ENCODE peak calls at places on chromosomes 12 and 14, in four cellular contexts. One of them, this sample, is unnamed. For H3K4me1, the result is how much of the 10 kb centered on the place peaks cover.

GRCh38 chr12:127383281-127383680 is 883.7 kb upstream of the TMEM132C start:
- DNase-seq in heart left ventricle: no peak
- DNase-seq in right lobe of liver: no peak
- DNase-seq in tibial nerve: no peak
- DNase-seq in this sample: no peak

GRCh38 chr12:12156116-12156515 is 85.4 kb downstream of the BCL2L14 start:
- DNase-seq in heart left ventricle: no peak
- DNase-seq in right lobe of liver: no peak
- DNase-seq in tibial nerve: no peak
- DNase-seq in this sample: no peak

GRCh38 chr12:99281277-99281676 is 366.3 kb upstream of the GARIN6 start:
- DNase-seq in heart left ventricle: no peak
- DNase-seq in tibial nerve: no peak
- DNase-seq in right lobe of liver: no peak
- DNase-seq in this sample: no peak

GRCh38 chr12:92070864-92071445 is 74.7 kb downstream of the BTG1 start:
- DNase-seq in tibial nerve: no peak
- DNase-seq in heart left ventricle: no peak
- DNase-seq in right lobe of liver: no peak
- DNase-seq in this sample: no peak

GRCh38 chr12:5039815-5040214 is 3.9 kb upstream of the KCNA5 start:
- DNase-seq in tibial nerve: no peak
- DNase-seq in right lobe of liver: no peak
- DNase-seq in heart left ventricle: no peak
- DNase-seq in this sample: no peak

GRCh38 chr14:24279301-24280186 is 8.1 kb upstream of the RABGGTA start:
- DNase-seq in heart left ventricle: peak
- DNase-seq in right lobe of liver: no peak
- DNase-seq in tibial nerve: no peak
- DNase-seq in this sample: no peak

GRCh38 chr12:1093166-1093751 is 102.2 kb downstream of the ERC1 start:
- DNase-seq in right lobe of liver: no peak
- DNase-seq in heart left ventricle: peak
- DNase-seq in tibial nerve: no peak
- DNase-seq in this sample: peak

GRCh38 chr12:120282229-120282628 is 9.5 kb downstream of the RNU4-2 start:
- DNase-seq in right lobe of liver: no peak
- DNase-seq in heart left ventricle: no peak
- DNase-seq in tibial nerve: no peak
- DNase-seq in this sample: no peak

GRCh38 chr14:23665302-23666016 is 29.3 kb downstream of the DHRS2 start:
- DNase-seq in right lobe of liver: no peak
- DNase-seq in tibial nerve: no peak
- DNase-seq in heart left ventricle: no peak
- DNase-seq in this sample: no peak

GRCh38 chr12:20646239-20646827 is 48.8 kb upstream of the SLCO1C1 start:
- DNase-seq in heart left ventricle: no peak
- DNase-seq in right lobe of liver: no peak
- DNase-seq in tibial nerve: no peak
- DNase-seq in this sample: no peak

GRCh38 chr12:112638420-112638819 is 153.1 kb upstream of the RPH3A start:
- DNase-seq in right lobe of liver: no peak
- DNase-seq in heart left ventricle: no peak
- DNase-seq in tibial nerve: no peak
- DNase-seq in this sample: no peak

GRCh38 chr12:130031571-130032189 is 127.9 kb upstream of the TMEM132D start:
- DNase-seq in heart left ventricle: no peak
- DNase-seq in right lobe of liver: no peak
- DNase-seq in tibial nerve: no peak
- DNase-seq in this sample: no peak

DNA sequence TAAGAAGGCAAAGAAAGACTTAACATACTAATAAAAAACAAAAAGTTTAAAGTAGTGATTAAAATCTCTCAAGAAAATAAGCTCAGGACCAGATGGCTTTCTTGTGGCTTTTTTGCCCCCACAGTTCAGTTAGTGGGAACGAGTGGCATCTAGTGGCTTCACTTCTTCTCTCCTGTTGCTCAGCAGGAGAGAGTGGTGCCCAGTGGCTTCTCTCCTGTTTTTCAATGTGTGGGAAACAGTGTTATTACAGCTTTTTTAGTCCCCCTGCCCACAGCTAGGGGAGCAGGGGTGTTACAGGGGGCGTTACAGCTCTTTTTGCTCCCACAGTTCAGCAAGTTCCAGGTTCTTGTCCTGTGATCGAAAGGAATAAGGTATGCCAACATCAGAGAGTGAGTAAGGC is 135.2 kb downstream of the RERGL start:
- DNase-seq in right lobe of liver: no peak
- DNase-seq in tibial nerve: no peak
- DNase-seq in heart left ventricle: no peak
- DNase-seq in this sample: no peak
- TF ChIP-seq CTCF in right lobe of liver: no peak
- TF ChIP-seq CTCF in tibial nerve: no peak
- TF ChIP-seq CTCF in heart left ventricle: no peak
- TF ChIP-seq CTCF in this sample: no peak

DNA sequence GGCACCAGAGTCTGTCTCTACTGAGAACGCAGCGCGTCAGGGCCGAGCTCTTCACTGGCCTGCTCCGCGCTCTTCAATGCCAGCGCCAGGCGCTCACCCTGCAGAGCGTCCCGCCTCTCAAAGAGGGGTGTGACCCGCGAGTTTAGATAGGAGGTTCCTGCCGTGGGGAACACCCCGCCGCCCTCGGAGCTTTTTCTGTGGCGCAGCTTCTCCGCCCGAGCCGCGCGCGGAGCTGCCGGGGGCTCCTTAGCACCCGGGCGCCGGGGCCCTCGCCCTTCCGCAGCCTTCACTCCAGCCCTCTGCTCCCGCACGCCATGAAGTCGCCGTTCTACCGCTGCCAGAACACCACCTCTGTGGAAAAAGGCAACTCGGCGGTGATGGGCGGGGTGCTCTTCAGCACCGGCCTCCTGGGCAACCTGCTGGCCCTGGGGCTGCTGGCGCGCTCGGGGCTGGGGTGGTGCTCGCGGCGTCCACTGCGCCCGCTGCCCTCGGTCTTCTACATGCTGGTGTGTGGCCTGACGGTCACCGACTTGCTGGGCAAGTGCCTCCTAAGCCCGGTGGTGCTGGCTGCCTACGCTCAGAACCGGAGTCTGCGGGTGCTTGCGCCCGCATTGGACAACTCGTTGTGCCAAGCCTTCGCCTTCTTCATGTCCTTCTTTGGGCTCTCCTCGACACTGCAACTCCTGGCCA is at the start of gene PTGDR:
- DNase-seq in right lobe of liver: peak
- DNase-seq in heart left ventricle: peak
- DNase-seq in tibial nerve: no peak
- DNase-seq in this sample: no peak
- TF ChIP-seq POLR2A in right lobe of liver: no peak
- TF ChIP-seq POLR2A in heart left ventricle: no peak
- TF ChIP-seq POLR2A in tibial nerve: no peak
- TF ChIP-seq POLR2A in this sample: no peak

GRCh38 chr14:94031161-94031875 is 5.2 kb downstream of the OTUB2 start:
- DNase-seq in heart left ventricle: no peak
- DNase-seq in right lobe of liver: no peak
- DNase-seq in tibial nerve: no peak
- DNase-seq in this sample: no peak
- H3K4me1 ChIP-seq in heart left ventricle: under half
- H3K4me1 ChIP-seq in right lobe of liver: under half
- H3K4me1 ChIP-seq in tibial nerve: under half
- H3K4me1 ChIP-seq in this sample: under half

DNA sequence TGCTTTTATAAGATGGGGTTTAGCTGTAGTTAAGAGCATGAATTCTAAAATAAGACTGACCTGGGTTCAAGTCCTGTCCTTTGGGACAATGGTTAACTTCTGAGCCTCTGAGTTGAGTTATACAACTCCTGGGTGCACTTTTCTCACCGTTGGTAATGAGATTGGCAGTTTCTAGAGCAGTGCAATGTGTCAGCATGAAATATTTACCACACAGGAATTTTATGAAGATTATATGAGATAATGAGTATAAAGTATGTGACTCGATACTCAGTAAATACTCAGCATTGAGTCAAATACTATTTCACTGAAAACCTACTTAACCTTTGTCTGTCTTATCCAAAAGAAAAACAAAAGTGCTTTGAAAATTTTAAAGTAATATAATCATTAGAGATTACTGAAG is 214.2 kb downstream of the CPNE8 start:
- DNase-seq in right lobe of liver: no peak
- DNase-seq in heart left ventricle: no peak
- DNase-seq in tibial nerve: no peak
- DNase-seq in this sample: no peak
- TF ChIP-seq CTCF in right lobe of liver: no peak
- TF ChIP-seq CTCF in heart left ventricle: no peak
- TF ChIP-seq CTCF in tibial nerve: no peak
- TF ChIP-seq CTCF in this sample: no peak

DNA sequence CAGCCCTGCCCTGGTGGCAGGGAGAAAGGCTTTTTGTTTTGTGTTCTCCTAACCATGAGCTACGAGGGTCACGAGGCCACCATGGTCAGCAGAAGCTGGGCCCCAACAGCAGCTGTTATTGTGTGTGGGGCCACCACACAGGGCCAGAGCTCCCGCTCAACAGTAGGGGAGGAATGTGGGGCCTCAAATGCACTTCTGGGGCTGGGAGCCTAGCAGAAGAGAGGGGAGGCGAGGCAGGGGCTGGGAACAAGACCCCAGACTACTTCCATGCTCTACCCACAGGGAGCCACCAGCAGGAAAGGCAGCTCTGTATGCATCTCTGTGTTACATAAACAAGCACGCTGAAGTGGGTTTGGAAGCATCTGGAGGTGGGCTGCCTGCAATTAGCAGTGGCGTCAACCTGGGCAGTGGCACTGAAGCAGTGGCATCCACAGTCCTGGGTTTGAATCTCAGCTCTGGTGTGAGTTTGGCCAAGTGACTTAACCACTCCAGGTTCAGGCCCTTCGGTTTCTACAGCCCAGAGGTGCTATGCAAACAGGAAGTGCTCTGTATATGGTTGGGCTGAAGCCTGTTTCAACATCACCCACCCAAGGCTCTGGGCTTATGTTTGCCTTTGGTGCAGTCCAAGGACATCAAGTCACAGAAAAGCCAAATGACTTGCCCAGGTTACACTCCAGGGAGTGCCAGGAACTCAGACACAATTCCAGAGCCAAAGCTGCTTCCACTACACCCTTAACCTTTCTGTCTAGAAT is 16.2 kb downstream of the GLTP start:
- DNase-seq in heart left ventricle: no peak
- DNase-seq in tibial nerve: no peak
- DNase-seq in right lobe of liver: peak
- DNase-seq in this sample: peak
- TF ChIP-seq POLR2A in heart left ventricle: no peak
- TF ChIP-seq POLR2A in tibial nerve: no peak
- TF ChIP-seq POLR2A in right lobe of liver: no peak
- TF ChIP-seq POLR2A in this sample: no peak

GRCh38 chr14:91252901-91253794 is 8.6 kb upstream of the GPR68 start:
- DNase-seq in heart left ventricle: peak
- DNase-seq in tibial nerve: no peak
- DNase-seq in right lobe of liver: no peak
- DNase-seq in this sample: peak

GRCh38 chr14:91253795-91254323 is 9.4 kb upstream of the GPR68 start:
- DNase-seq in right lobe of liver: no peak
- DNase-seq in tibial nerve: no peak
- DNase-seq in heart left ventricle: no peak
- DNase-seq in this sample: no peak

GRCh38 chr14:91246051-91246852 is 1.7 kb upstream of the GPR68 start:
- DNase-seq in tibial nerve: no peak
- DNase-seq in heart left ventricle: no peak
- DNase-seq in right lobe of liver: no peak
- DNase-seq in this sample: no peak

GRCh38 chr14:91250912-91251311 is 6.4 kb upstream of the GPR68 start:
- DNase-seq in tibial nerve: no peak
- DNase-seq in heart left ventricle: no peak
- DNase-seq in right lobe of liver: no peak
- DNase-seq in this sample: no peak

GRCh38 chr14:91249841-91250616 is 5.5 kb upstream of the GPR68 start:
- DNase-seq in right lobe of liver: no peak
- DNase-seq in heart left ventricle: no peak
- DNase-seq in tibial nerve: no peak
- DNase-seq in this sample: no peak
- H3K4me1 ChIP-seq in right lobe of liver: under half
- H3K4me1 ChIP-seq in heart left ventricle: half or more
- H3K4me1 ChIP-seq in tibial nerve: under half
- H3K4me1 ChIP-seq in this sample: under half

DNA sequence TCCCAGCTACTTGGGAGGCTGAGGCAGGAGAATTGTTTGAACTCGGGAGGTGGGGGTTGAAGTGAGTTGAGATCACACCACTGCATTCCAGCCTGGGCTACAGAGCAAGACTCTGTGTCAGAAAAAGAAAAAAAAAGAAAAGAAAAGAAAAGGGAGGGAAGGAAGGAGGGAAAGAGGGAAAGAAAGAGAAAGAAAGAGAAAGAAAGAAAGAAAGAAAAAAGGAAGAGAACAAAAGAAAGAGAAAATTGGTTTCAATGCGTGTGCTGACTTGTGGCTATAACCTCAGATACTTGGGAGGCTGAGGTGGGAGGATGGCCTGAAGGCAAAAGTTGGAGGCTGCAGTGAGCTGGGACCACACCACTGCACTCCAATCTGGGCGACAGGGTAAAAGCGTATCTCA is 128.4 kb upstream of the TBX3 start:
- DNase-seq in tibial nerve: no peak
- DNase-seq in heart left ventricle: no peak
- DNase-seq in right lobe of liver: no peak
- DNase-seq in this sample: no peak
- TF ChIP-seq CTCF in tibial nerve: no peak
- TF ChIP-seq CTCF in heart left ventricle: no peak
- TF ChIP-seq CTCF in right lobe of liver: no peak
- TF ChIP-seq CTCF in this sample: no peak

GRCh38 chr12:9649532-9649940 is 20.0 kb upstream of the CLEC2D start:
- DNase-seq in right lobe of liver: no peak
- DNase-seq in tibial nerve: no peak
- DNase-seq in heart left ventricle: no peak
- DNase-seq in this sample: no peak
- TF ChIP-seq POLR2A in right lobe of liver: no peak
- TF ChIP-seq POLR2A in tibial nerve: no peak
- TF ChIP-seq POLR2A in heart left ventricle: no peak
- TF ChIP-seq POLR2A in this sample: no peak

GRCh38 chr12:6968426-6968825 is 2.0 kb downstream of the PHB2 start:
- DNase-seq in right lobe of liver: no peak
- DNase-seq in heart left ventricle: no peak
- DNase-seq in tibial nerve: no peak
- DNase-seq in this sample: no peak
- H3K4me1 ChIP-seq in right lobe of liver: under half
- H3K4me1 ChIP-seq in heart left ventricle: under half
- H3K4me1 ChIP-seq in tibial nerve: under half
- H3K4me1 ChIP-seq in this sample: under half